ENCODE peak calls at places on chromosome 20, in six cellular contexts. Z is pancreas, J is left ventricle myocardium inferior, W is astrocyte, U is DND-41, T is breast epithelium. O is an unnamed sample. For H3K4me1, the result is how much of the 10 kb centered on the place peaks cover.

GRCh38 chr20:48818481-48818987 is 9.3 kb downstream of the PREX1 start:
- DNase-seq in T (no peak), U (peak), Z (no peak), W (no peak), J (no peak), O (no peak)

GRCh38 chr20:19211661-19212523 is 550 bp upstream of the SLC24A3 start:
- DNase-seq in U (no peak), T (no peak), J (no peak), Z (no peak), W (no peak), O (peak)

GRCh38 chr20:36917943-36918342 is 33.6 kb downstream of the SAMHD1 start:
- DNase-seq in Z (no peak), T (no peak), U (no peak), W (no peak), J (no peak), O (no peak)

GRCh38 chr20:10842116-10842515 is 168.3 kb upstream of the JAG1 start:
- DNase-seq in U (no peak), W (no peak), J (no peak), T (no peak), Z (no peak), O (no peak)

GRCh38 chr20:41428285-41428684 is 61.7 kb upstream of the EMILIN3 start:
- DNase-seq in U (peak), J (no peak), Z (no peak), W (peak), T (no peak), O (no peak)

GRCh38 chr20:31689141-31689540 is 33.5 kb downstream of the BCL2L1 start:
- DNase-seq in T (no peak), U (no peak), Z (no peak), W (no peak), J (no peak), O (no peak)

GRCh38 chr20:14775778-14776177 is 438.4 kb upstream of the FLRT3 start:
- DNase-seq in T (no peak), W (peak), U (no peak), Z (peak), J (no peak), O (no peak)

GRCh38 chr20:34016736-34017135 is 23.0 kb downstream of the RALY start:
- DNase-seq in Z (peak), J (no peak), U (no peak), W (no peak), T (no peak), O (no peak)

GRCh38 chr20:35062478-35062877 is 30.1 kb downstream of the TRPC4AP start:
- DNase-seq in T (no peak), U (no peak), J (no peak), Z (no peak), W (no peak), O (no peak)

GRCh38 chr20:12028771-12029170 is 111.1 kb downstream of the BTBD3 start:
- DNase-seq in W (no peak), T (no peak), J (no peak), U (no peak), Z (no peak), O (no peak)

GRCh38 chr20:40431611-40432010 is 257.4 kb downstream of the MAFB start:
- DNase-seq in T (no peak), Z (no peak), J (no peak), U (no peak), W (no peak), O (no peak)

GRCh38 chr20:25009218-25010145 is 16.9 kb upstream of the APMAP start:
- DNase-seq in U (no peak), J (no peak), W (peak), Z (peak), T (no peak), O (peak)

GRCh38 chr20:51399138-51399890 is 143.2 kb downstream of the NFATC2 start:
- DNase-seq in T (no peak), J (no peak), Z (no peak), U (no peak), W (no peak), O (no peak)

GRCh38 chr20:13671500-13672288 is 33.0 kb upstream of the TASP1 start:
- DNase-seq in T (no peak), J (no peak), Z (no peak), U (no peak), W (peak), O (peak)

GRCh38 chr20:45779011-45779915 is 12.4 kb downstream of the WFDC3 start:
- DNase-seq in T (peak), W (peak), Z (peak), J (peak), U (no peak), O (peak)

GRCh38 chr20:24912397-24913075 is 36.5 kb upstream of the CST7 start:
- DNase-seq in W (no peak), T (no peak), U (no peak), Z (no peak), J (no peak), O (no peak)

GRCh38 chr20:3456648-3457047 is 14.2 kb upstream of the ATRN start:
- DNase-seq in Z (no peak), J (no peak), U (no peak), T (no peak), W (no peak), O (no peak)

GRCh38 chr20:3452127-3452526 is 18.7 kb upstream of the ATRN start:
- DNase-seq in U (no peak), T (no peak), W (no peak), J (no peak), Z (no peak), O (no peak)

GRCh38 chr20:3452690-3453089 is 18.1 kb upstream of the ATRN start:
- DNase-seq in Z (no peak), J (no peak), W (no peak), T (no peak), U (no peak), O (no peak)

GRCh38 chr20:3459881-3460307 is 10.9 kb upstream of the ATRN start:
- DNase-seq in W (no peak), J (no peak), T (no peak), Z (peak), U (no peak), O (no peak)

DNA sequence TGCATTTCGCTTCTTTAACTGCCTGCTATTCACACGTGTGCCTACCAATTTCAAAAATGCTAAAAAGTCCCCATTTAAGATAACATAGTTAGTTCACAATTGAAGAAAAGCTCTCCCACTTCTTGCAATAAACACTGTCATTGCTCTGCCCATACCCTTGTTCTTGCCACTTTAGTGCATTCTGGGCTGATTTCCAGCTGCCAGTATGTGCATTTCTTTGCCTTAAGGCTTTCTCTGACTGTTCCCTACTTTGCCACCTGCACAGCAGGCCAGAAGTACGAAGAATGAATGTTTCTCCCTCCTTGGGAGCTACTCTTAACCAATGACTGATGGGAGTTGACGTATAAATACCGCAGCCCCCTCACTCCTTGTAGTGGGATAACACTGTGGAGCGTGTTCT is 16.0 kb upstream of the ATRN start:
- DNase-seq in Z (no peak), U (no peak), T (no peak), J (no peak), W (no peak), O (no peak)
- TF ChIP-seq CTCF in Z (no peak), U (no peak), T (no peak), J (no peak), W (no peak), O (no peak)

DNA sequence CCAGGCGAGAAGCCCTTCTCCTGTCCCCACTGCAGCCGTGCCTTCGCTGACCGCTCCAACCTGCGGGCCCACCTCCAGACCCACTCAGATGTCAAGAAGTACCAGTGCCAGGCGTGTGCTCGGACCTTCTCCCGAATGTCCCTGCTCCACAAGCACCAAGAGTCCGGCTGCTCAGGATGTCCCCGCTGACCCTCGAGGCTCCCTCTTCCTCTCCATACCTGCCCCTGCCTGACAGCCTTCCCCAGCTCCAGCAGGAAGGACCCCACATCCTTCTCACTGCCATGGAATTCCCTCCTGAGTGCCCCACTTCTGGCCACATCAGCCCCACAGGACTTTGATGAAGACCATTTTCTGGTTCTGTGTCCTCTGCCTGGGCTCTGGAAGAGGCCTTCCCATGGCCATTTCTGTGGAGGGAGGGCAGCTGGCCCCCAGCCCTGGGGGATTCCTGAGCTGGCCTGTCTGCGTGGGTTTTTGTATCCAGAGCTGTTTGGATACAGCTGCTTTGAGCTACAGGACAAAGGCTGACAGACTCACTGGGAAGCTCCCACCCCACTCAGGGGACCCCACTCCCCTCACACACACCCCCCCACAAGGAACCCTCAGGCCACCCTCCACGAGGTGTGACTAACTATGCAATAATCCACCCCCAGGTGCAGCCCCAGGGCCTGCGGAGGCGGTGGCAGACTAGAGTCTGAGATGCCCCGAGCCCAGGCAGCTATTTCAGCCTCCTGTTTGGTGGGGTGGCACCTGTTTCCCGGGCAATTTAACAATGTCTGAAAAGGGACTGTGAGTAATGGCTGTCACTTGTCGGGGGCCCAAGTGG is 5.3 kb downstream of the SNAI1 start:
- DNase-seq in T (no peak), W (peak), U (no peak), J (no peak), Z (no peak), O (no peak)
- H3K4me1 ChIP-seq in T (under half), W (half or more), U (under half), J (half or more), Z (under half), O (under half)

DNA sequence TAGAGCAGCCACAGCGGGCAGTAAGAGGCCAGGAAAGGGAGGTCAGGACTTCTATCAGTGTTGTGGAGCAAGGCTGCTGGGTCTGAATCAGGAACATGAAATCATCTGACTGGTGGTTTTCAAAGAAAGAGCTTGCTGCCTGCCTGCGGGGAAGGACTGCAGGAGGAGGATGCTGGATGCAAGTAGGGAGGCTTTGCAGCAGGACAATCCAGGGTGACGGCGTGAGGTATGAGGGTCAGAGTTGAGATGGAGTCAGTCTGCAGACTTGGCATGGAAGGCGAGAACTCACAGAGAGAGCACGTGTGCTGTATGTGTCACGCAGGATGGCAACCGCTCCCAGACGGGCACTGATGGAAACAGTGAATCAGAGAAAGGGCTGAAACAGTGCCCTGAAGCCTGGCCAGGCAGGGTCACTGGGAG is 59.2 kb upstream of the CD93 start:
- DNase-seq in Z (no peak), W (peak), T (no peak), U (no peak), J (no peak), O (peak)
- H3K27ac ChIP-seq in Z (no peak), W (peak), T (no peak), U (peak), J (no peak), O (peak)

DNA sequence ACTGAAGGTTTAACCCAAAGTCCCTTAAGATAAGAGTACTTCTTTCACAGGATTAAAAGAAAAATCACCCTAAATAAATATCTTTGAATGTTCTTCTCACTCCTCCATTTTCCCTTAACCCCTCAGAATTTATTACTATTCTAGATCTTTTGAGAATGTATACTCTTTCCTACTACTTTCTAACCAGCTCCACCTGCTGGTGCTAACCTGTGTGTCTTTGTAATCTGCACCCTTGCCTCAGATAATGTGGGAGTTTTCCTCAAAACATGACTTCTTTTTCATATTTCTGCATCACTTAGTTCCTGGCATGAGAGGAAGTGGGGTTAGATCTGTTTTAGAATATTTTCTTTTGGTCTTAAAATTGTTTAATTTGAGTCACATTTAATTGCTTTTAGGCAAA is 394.2 kb downstream of the BMP2 start:
- DNase-seq in J (no peak), T (no peak), U (no peak), W (no peak), Z (no peak), O (no peak)
- TF ChIP-seq CTCF in J (peak), T (no peak), U (peak), W (peak), Z (no peak), O (no peak)

GRCh38 chr20:44084891-44085290 is 102.1 kb downstream of the JPH2 start:
- DNase-seq in Z (no peak), U (no peak), T (no peak), J (no peak), W (no peak), O (no peak)

GRCh38 chr20:44085616-44086434 is 101.2 kb downstream of the JPH2 start:
- DNase-seq in U (no peak), J (no peak), Z (no peak), T (no peak), W (no peak), O (no peak)

GRCh38 chr20:44087857-44088120 is 99.2 kb downstream of the JPH2 start:
- DNase-seq in Z (no peak), W (no peak), T (no peak), U (no peak), J (no peak), O (no peak)

GRCh38 chr20:44084439-44084838 is 102.5 kb downstream of the JPH2 start:
- DNase-seq in W (no peak), Z (no peak), U (no peak), T (no peak), J (no peak), O (no peak)

DNA sequence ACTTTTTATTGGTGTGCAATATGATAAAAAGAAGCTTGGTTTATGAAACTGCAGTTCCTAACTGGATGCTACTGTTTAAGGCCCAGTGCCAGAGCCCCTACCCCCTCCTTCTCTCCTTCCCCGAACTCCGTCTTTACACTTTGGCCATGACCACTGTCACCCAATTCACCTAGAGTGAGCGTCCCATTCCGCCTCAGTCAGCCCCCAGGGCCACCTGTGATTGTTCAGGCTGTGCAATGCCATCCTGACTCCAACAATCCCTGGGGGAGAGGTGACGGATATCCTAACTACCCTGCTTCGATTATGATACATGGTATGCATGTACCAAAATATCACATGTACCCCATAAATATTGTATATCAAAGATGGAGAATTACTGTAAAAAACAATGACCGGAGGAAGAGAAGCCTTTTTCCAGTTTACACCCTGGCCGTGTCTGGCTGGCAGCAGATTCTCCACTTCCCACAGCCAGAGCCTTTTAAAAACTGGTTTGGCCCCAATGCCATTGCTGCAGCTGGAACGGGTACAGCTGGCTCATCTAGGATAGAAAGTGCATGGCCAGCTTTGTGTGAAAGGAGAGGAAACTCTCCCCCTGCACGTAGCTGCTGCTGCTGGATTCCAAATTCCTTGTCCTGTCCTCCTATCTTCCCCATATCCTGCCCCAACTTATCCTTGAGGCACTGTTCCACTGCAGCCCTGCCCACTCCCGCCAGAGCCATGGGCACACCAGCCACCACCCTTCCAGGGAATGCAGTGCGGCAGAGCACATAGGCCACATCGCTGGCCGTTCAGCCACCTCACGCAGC is 99.7 kb downstream of the JPH2 start:
- DNase-seq in J (no peak), W (no peak), U (no peak), T (no peak), Z (no peak), O (no peak)
- H3K4me1 ChIP-seq in J (under half), W (under half), U (under half), T (under half), Z (under half), O (under half)

O was measured in tibial artery.